ENCODE peak calls at places on chromosomes 11 and 22, in six cellular contexts. D is mucosa of descending colon; H is transverse colon; X is naive thymus-derived CD4-positive, alpha-beta T cell; W is stomach; J is NT2/D1. Z is an unnamed sample. For H3K9me3, the result is how much of the 10 kb centered on the place peaks cover.

GRCh38 chr22:43446037-43446803 is 34.4 kb downstream of the MPPED1 start:
- DNase-seq in D (no peak), H (no peak), X (no peak), W (no peak), J (no peak), Z (no peak)

GRCh38 chr11:90846628-90847027 is 623.8 kb upstream of the CHORDC1 start:
- DNase-seq in D (no peak), H (no peak), X (no peak), W (no peak), J (no peak), Z (no peak)

GRCh38 chr11:83641511-83641910 is 355.3 kb upstream of the CCDC90B start:
- DNase-seq in D (peak), H (no peak), X (no peak), W (no peak), J (no peak), Z (no peak)

GRCh38 chr22:39513791-39514190 is 6.6 kb upstream of the ATF4 start:
- DNase-seq in D (no peak), H (no peak), X (no peak), W (no peak), J (no peak), Z (no peak)

GRCh38 chr11:110759972-110760381 is 47.7 kb upstream of the ARHGAP20 start:
- DNase-seq in D (peak), H (peak), X (no peak), W (peak), J (no peak), Z (no peak)

GRCh38 chr11:14384338-14384737 is 25.4 kb upstream of the RRAS2 start:
- DNase-seq in D (no peak), H (no peak), X (no peak), W (no peak), J (no peak), Z (no peak)

GRCh38 chr11:110490886-110491285 is 61.1 kb downstream of the FDX1 start:
- DNase-seq in D (no peak), H (no peak), X (no peak), W (no peak), J (no peak), Z (no peak)

GRCh38 chr22:34998921-34999320 is 67.0 kb upstream of the ISX start:
- DNase-seq in D (no peak), H (no peak), X (no peak), W (no peak), J (no peak), Z (no peak)

GRCh38 chr22:19654338-19654922 is 59.9 kb upstream of the SEPTIN5 start:
- DNase-seq in D (no peak), H (no peak), X (no peak), W (no peak), J (no peak), Z (no peak)

GRCh38 chr11:70463478-70464255 is 65.3 kb downstream of the CTTN start:
- DNase-seq in D (no peak), H (no peak), X (no peak), W (no peak), J (no peak), Z (no peak)

GRCh38 chr22:27420186-27420816 is 381.3 kb downstream of the MN1 start:
- DNase-seq in D (no peak), H (no peak), X (no peak), W (no peak), J (no peak), Z (no peak)

GRCh38 chr11:64879226-64879900 is 942 bp upstream of the EHD1 start:
- DNase-seq in D (no peak), H (peak), X (no peak), W (no peak), J (no peak), Z (no peak)

GRCh38 chr11:73551697-73552096 is 46.2 kb downstream of the FAM168A start:
- DNase-seq in D (no peak), H (no peak), X (no peak), W (no peak), J (no peak), Z (no peak)

GRCh38 chr11:47376183-47376542 is 2.2 kb downstream of the SPI1 start:
- DNase-seq in D (no peak), H (no peak), X (no peak), W (no peak), J (no peak), Z (no peak)

GRCh38 chr22:47449508-47450270 is 687.2 kb downstream of the TBC1D22A start:
- DNase-seq in D (no peak), H (no peak), X (no peak), W (no peak), J (no peak), Z (no peak)

GRCh38 chr22:47450876-47451475 is 688.5 kb downstream of the TBC1D22A start:
- DNase-seq in D (no peak), H (no peak), X (no peak), W (no peak), J (no peak), Z (no peak)

GRCh38 chr22:47452184-47452583 is 689.7 kb downstream of the TBC1D22A start:
- DNase-seq in D (peak), H (no peak), X (no peak), W (no peak), J (peak), Z (no peak)

GRCh38 chr22:47456031-47456430 is 693.6 kb downstream of the TBC1D22A start:
- DNase-seq in D (no peak), H (no peak), X (no peak), W (no peak), J (no peak), Z (no peak)

GRCh38 chr22:47453049-47453448 is 690.6 kb downstream of the TBC1D22A start:
- DNase-seq in D (no peak), H (no peak), X (no peak), W (no peak), J (no peak), Z (no peak)
- H3K9me3 ChIP-seq in D (under half), H (under half), X (under half), W (under half), J (under half), Z (under half)

GRCh38 chr11:67458266-67458665 is 3.1 kb downstream of the CABP4 start:
- DNase-seq in D (no peak), H (no peak), X (no peak), W (no peak), J (no peak), Z (no peak)

GRCh38 chr11:67453816-67454732 is 1.1 kb upstream of the CABP4 start:
- DNase-seq in D (no peak), H (no peak), X (no peak), W (no peak), J (no peak), Z (no peak)

GRCh38 chr11:67455054-67455453 is at the start of gene CABP4:
- DNase-seq in D (no peak), H (no peak), X (no peak), W (no peak), J (no peak), Z (no peak)

GRCh38 chr11:67456068-67456705 is 1.0 kb downstream of the CABP4 start:
- DNase-seq in D (no peak), H (no peak), X (no peak), W (no peak), J (no peak), Z (no peak)

DNA sequence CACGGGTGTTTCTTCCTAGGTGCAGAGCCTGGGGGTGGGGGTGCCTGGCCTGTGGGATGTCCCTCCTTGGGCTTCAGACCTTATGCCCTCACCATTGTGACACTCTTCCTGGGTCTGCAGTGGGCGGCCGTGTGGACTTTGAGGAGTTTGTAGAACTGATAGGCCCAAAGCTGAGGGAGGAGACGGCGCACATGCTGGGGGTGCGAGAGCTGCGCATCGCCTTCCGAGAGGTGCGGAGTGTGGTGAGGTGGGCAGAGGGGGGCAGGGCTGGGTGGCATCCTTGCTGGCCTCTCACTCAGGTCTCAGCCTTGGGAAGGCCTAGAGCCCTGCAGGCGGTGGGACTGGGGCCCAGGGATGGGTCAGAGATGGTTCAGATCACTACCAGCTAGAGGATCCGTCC is 2.3 kb downstream of the CABP4 start:
- DNase-seq in D (no peak), H (no peak), X (no peak), W (no peak), J (no peak), Z (no peak)
- H3K9me3 ChIP-seq in D (under half), H (under half), X (under half), W (under half), J (under half), Z (under half)

DNA sequence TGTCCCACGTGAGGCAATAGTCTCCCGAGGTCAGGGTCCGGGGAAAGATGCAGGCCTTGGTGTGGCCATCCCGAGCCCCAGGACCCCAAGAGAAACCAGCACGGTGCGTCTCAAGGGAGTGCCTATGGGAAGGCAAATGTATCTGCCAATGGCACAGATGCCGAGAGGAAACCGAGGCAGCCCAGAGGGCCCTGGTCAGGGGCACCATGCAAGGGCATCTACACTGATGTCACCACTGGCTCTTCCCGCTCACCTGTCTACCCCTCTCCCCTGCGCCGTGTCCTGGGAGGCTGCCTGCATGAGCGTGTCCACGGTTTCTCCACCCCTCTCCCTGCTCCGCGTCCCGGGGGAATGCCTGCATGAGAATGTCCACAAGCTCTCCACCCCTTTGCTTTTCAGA is 1318.8 kb downstream of the TBC1D22A start:
- DNase-seq in D (no peak), H (no peak), X (no peak), W (no peak), J (no peak), Z (no peak)
- H3K9me3 ChIP-seq in D (under half), H (under half), X (under half), W (under half), J (under half), Z (under half)

GRCh38 chr11:112847568-112847967 is 113.7 kb upstream of the NCAM1 start:
- DNase-seq in D (no peak), H (no peak), X (no peak), W (no peak), J (no peak), Z (no peak)
- H3K9me3 ChIP-seq in D (under half), H (under half), X (under half), W (under half), J (under half), Z (under half)

GRCh38 chr11:134752964-134753804 is 341.1 kb upstream of the B3GAT1 start:
- DNase-seq in D (no peak), H (no peak), X (no peak), W (no peak), J (no peak), Z (no peak)
- H3K9me3 ChIP-seq in D (under half), H (under half), X (under half), W (under half), J (under half), Z (under half)

Z was measured in T-helper 17 cell.